ENCODE peak calls at places on chromosomes 7 and 10, in four cellular contexts. One of them, this sample, is unnamed.

GRCh38 chr10:42691361-42692120 is 53.2 kb upstream of the ZNF33B start:
- DNase-seq in heart right ventricle: no peak
- DNase-seq in brain microvascular endothelial cell: no peak
- DNase-seq in ovary: no peak
- DNase-seq in this sample: no peak

GRCh38 chr7:132124575-132124974 is 451.7 kb downstream of the PLXNA4 start:
- DNase-seq in heart right ventricle: no peak
- DNase-seq in brain microvascular endothelial cell: no peak
- DNase-seq in ovary: no peak
- DNase-seq in this sample: no peak

GRCh38 chr10:78332013-78332412 is 298.4 kb downstream of the RPS24 start:
- DNase-seq in heart right ventricle: no peak
- DNase-seq in brain microvascular endothelial cell: no peak
- DNase-seq in ovary: peak
- DNase-seq in this sample: no peak

GRCh38 chr7:75010036-75010435 is 45.5 kb downstream of the CASTOR2 start:
- DNase-seq in heart right ventricle: no peak
- DNase-seq in brain microvascular endothelial cell: no peak
- DNase-seq in ovary: no peak
- DNase-seq in this sample: no peak

GRCh38 chr10:117969592-117969991 is 77.1 kb downstream of the RAB11FIP2 start:
- DNase-seq in heart right ventricle: no peak
- DNase-seq in brain microvascular endothelial cell: no peak
- DNase-seq in ovary: no peak
- DNase-seq in this sample: no peak

GRCh38 chr7:102472126-102473041 is 6.3 kb downstream of the POLR2J start:
- DNase-seq in heart right ventricle: peak
- DNase-seq in brain microvascular endothelial cell: no peak
- DNase-seq in ovary: peak
- DNase-seq in this sample: peak

GRCh38 chr10:83539528-83540308 is 599.6 kb upstream of the GHITM start:
- DNase-seq in heart right ventricle: peak
- DNase-seq in brain microvascular endothelial cell: no peak
- DNase-seq in ovary: peak
- DNase-seq in this sample: peak

GRCh38 chr7:6166443-6166871 is 106.0 kb downstream of the CYTH3 start:
- DNase-seq in heart right ventricle: peak
- DNase-seq in brain microvascular endothelial cell: no peak
- DNase-seq in ovary: no peak
- DNase-seq in this sample: no peak

GRCh38 chr7:131687296-131687695 is 130.9 kb upstream of the PODXL start:
- DNase-seq in heart right ventricle: no peak
- DNase-seq in brain microvascular endothelial cell: no peak
- DNase-seq in ovary: no peak
- DNase-seq in this sample: no peak

GRCh38 chr7:38321515-38321944 is 48.1 kb upstream of the TARP start:
- DNase-seq in heart right ventricle: no peak
- DNase-seq in brain microvascular endothelial cell: peak
- DNase-seq in ovary: no peak
- DNase-seq in this sample: no peak

GRCh38 chr7:157666530-157667040 is 329.8 kb downstream of the DNAJB6 start:
- DNase-seq in heart right ventricle: no peak
- DNase-seq in brain microvascular endothelial cell: no peak
- DNase-seq in ovary: no peak
- DNase-seq in this sample: no peak

GRCh38 chr10:122112625-122113160 is 123.7 kb downstream of the TACC2 start:
- DNase-seq in heart right ventricle: peak
- DNase-seq in brain microvascular endothelial cell: peak
- DNase-seq in ovary: peak
- DNase-seq in this sample: peak

GRCh38 chr7:491958-492713 is 27.5 kb downstream of the PDGFA start:
- DNase-seq in heart right ventricle: peak
- DNase-seq in brain microvascular endothelial cell: no peak
- DNase-seq in ovary: no peak
- DNase-seq in this sample: peak

GRCh38 chr10:8331896-8332729 is 277.6 kb downstream of the GATA3 start:
- DNase-seq in heart right ventricle: peak
- DNase-seq in brain microvascular endothelial cell: peak
- DNase-seq in ovary: no peak
- DNase-seq in this sample: peak

GRCh38 chr7:158973440-158973839 is 117.1 kb downstream of the DYNC2I1 start:
- DNase-seq in heart right ventricle: no peak
- DNase-seq in brain microvascular endothelial cell: no peak
- DNase-seq in ovary: no peak
- DNase-seq in this sample: no peak

DNA sequence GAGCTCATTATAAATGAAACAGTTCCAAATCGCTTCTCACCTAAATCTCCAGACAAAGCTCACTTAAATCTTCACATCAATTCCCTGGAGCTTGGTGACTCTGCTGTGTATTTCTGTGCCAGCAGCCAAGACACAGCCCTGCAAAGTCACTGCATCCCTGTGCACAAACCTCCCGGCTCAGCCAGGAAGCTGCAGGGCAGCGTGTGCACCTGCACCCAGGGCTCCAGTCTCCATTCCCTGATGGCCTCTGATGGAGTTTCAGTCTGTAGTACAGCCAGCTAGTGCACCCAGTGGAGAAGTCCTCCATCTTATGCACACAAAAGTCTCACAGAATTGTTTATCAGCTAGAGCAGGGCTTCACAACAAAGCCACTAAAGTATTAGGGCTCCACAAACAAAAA is 51.1 kb upstream of the PRSS58 start:
- DNase-seq in heart right ventricle: no peak
- DNase-seq in brain microvascular endothelial cell: no peak
- DNase-seq in ovary: no peak
- DNase-seq in this sample: no peak
- H3K27ac ChIP-seq in heart right ventricle: no peak
- H3K27ac ChIP-seq in brain microvascular endothelial cell: no peak
- H3K27ac ChIP-seq in ovary: no peak
- H3K27ac ChIP-seq in this sample: no peak

DNA sequence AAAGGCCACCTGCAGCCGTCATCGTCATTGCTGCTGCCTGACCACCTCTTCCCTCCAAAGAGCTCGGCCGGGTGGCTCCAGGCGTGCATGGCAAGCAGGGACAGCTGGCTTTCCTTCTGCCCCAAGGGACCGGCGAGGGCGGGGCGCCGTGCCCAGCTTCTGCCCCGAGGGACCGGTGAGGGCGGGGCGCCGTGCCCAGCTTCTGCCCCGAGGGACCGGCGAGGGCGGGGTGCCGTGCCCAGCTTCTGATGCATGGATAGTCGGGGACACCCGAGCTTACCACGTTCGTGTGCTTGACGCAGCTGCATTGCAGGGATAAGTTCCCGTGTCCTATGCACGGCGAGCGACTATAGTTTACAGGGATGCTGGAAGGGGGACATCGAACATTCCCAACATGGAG is 27.0 kb downstream of the CFAP46 start:
- DNase-seq in heart right ventricle: no peak
- DNase-seq in brain microvascular endothelial cell: no peak
- DNase-seq in ovary: no peak
- DNase-seq in this sample: no peak
- TF ChIP-seq CTCF in heart right ventricle: no peak
- TF ChIP-seq CTCF in brain microvascular endothelial cell: no peak
- TF ChIP-seq CTCF in ovary: no peak
- TF ChIP-seq CTCF in this sample: no peak

GRCh38 chr10:76133597-76134255 is 702.3 kb downstream of the LRMDA start:
- DNase-seq in heart right ventricle: no peak
- DNase-seq in brain microvascular endothelial cell: no peak
- DNase-seq in ovary: no peak
- DNase-seq in this sample: no peak

GRCh38 chr10:76141376-76141775 is 710.0 kb downstream of the LRMDA start:
- DNase-seq in heart right ventricle: no peak
- DNase-seq in brain microvascular endothelial cell: no peak
- DNase-seq in ovary: no peak
- DNase-seq in this sample: no peak

GRCh38 chr10:76136876-76137420 is 705.5 kb downstream of the LRMDA start:
- DNase-seq in heart right ventricle: no peak
- DNase-seq in brain microvascular endothelial cell: no peak
- DNase-seq in ovary: no peak
- DNase-seq in this sample: no peak

GRCh38 chr10:76139431-76139830 is 708.0 kb downstream of the LRMDA start:
- DNase-seq in heart right ventricle: no peak
- DNase-seq in brain microvascular endothelial cell: no peak
- DNase-seq in ovary: no peak
- DNase-seq in this sample: no peak
- H3K27ac ChIP-seq in heart right ventricle: no peak
- H3K27ac ChIP-seq in brain microvascular endothelial cell: no peak
- H3K27ac ChIP-seq in ovary: no peak
- H3K27ac ChIP-seq in this sample: no peak

GRCh38 chr10:114437456-114438292 is 33.4 kb upstream of the AFAP1L2 start:
- DNase-seq in heart right ventricle: no peak
- DNase-seq in brain microvascular endothelial cell: no peak
- DNase-seq in ovary: no peak
- DNase-seq in this sample: no peak
- TF ChIP-seq CTCF in heart right ventricle: peak
- TF ChIP-seq CTCF in brain microvascular endothelial cell: peak
- TF ChIP-seq CTCF in ovary: no peak
- TF ChIP-seq CTCF in this sample: peak

DNA sequence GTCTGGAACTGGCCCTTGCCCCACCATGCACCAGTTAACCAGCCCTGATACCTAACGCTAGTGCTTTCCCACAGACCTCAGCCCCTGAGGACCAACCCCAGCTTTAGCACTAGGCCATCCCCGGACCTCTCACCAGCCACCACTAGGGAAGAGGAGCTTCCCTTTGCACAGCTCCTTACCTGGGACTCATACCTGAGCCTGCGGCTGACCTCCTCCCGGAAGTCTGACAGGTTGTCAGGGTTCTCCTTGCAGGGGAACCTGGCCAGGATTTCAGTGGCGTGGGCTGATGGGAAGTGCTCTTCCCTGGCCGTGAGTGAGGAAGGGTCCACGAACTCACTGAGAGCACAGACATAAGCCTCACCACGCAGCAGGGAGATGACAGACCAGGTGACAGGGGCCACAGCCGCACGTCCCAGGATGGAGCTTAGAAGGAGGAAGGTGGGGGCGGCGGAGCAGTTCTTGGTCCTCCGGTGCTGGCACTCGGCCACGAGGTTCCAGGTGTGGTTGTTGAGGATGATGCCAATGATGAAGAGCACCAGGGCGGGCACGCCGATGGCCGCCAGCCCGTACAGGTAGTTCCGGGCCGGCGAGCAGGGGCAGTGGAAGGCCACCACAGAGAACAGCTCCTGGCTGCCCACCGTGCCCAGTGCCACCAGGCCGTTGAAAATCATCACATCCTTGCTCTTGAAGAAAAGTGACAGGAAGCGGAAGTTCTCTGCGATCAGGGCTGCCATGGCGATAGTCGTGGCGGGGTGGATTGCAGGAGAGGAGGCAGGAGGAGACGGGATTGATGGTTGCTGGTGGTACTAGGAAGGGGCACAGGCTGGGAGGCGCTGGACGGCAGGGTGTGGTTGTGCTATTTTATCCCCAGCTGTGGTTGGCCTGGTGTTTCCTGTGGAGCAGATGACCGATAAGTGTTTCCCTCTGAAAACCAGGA is 2.7 kb downstream of the CALHM2 start:
- DNase-seq in heart right ventricle: no peak
- DNase-seq in brain microvascular endothelial cell: no peak
- DNase-seq in ovary: no peak
- DNase-seq in this sample: no peak
- H3K27ac ChIP-seq in heart right ventricle: peak
- H3K27ac ChIP-seq in brain microvascular endothelial cell: no peak
- H3K27ac ChIP-seq in ovary: no peak
- H3K27ac ChIP-seq in this sample: peak